ENCODE peak calls at places on chromosomes 6 and 20, in nine cellular contexts. M is type B pancreatic cell, N is Calu3, Z is heart right ventricle, T is stomach, W is kidney epithelial cell, X is cardiac muscle cell, J is GM12865, D is AG09309. R is an unnamed sample.

GRCh38 chr20:2237059-2237458 is 58.7 kb upstream of the TGM3 start:
- DNase-seq in D (peak; percentile 99), T (peak; percentile 43), Z (peak; percentile 14), X (peak; percentile 3), J (no peak), W (peak; percentile 90), M (no peak), N (peak; percentile 37), R (no peak)

GRCh38 chr6:78984225-78984950 is 93.7 kb downstream of the PHIP start:
- DNase-seq in W (no peak), X (peak; percentile 21), J (no peak), M (no peak), Z (no peak), T (no peak), N (no peak), D (no peak), R (no peak)

GRCh38 chr20:60010689-60011417 is 52.6 kb downstream of the CDH26 start:
- DNase-seq in M (no peak), D (no peak), T (no peak), J (no peak), X (no peak), W (no peak), N (no peak), Z (no peak), R (peak; percentile 57)

GRCh38 chr6:105452924-105453756 is 50.3 kb upstream of the PREP start:
- DNase-seq in X (no peak), J (peak; percentile 50), N (no peak), W (no peak), T (peak; percentile 35), D (no peak), Z (no peak), M (no peak), R (no peak)

GRCh38 chr6:13709698-13710551 is 1.7 kb downstream of the RANBP9 start:
- DNase-seq in Z (no peak), D (no peak), W (no peak), M (no peak), X (peak; percentile 13), T (no peak), J (peak; percentile 46), N (no peak), R (no peak)

GRCh38 chr20:21515300-21516179 is 1.7 kb upstream of the NKX2-2 start:
- DNase-seq in M (peak; percentile 66), Z (no peak), X (no peak), D (no peak), T (no peak), W (no peak), N (no peak), J (no peak), R (peak; percentile 70)

GRCh38 chr6:46736913-46737312 is 1.7 kb upstream of the PLA2G7 start:
- DNase-seq in M (no peak), D (no peak), W (no peak), X (no peak), J (no peak), Z (no peak), T (no peak), N (no peak), R (no peak)

GRCh38 chr6:33172307-33173227 is 19.7 kb downstream of the COL11A2 start:
- DNase-seq in J (peak; percentile 36), Z (no peak), X (no peak), T (no peak), N (peak; percentile 69), M (no peak), W (no peak), D (no peak), R (no peak)

GRCh38 chr6:37696841-37697735 is 595 bp downstream of the MDGA1 start:
- DNase-seq in Z (peak; percentile 34), W (no peak), J (peak; percentile 38), D (no peak), N (peak; percentile 42), X (peak; percentile 41), T (peak; percentile 30), M (no peak), R (peak; percentile 84)

GRCh38 chr20:63521602-63522001 is 1.0 kb downstream of the PPDPF start:
- DNase-seq in T (no peak), J (peak; percentile 13), Z (peak; percentile 22), X (no peak), W (no peak), N (no peak), D (no peak), M (peak; percentile 70), R (no peak)

GRCh38 chr6:169845426-169846285 is 94.2 kb downstream of the ERMARD start:
- DNase-seq in J (no peak), W (no peak), D (no peak), N (no peak), M (peak; percentile 50), X (no peak), T (peak; percentile 19), Z (no peak), R (peak; percentile 69)

GRCh38 chr6:106642476-106642875 is 13.1 kb downstream of the QRSL1 start:
- DNase-seq in Z (no peak), W (no peak), J (no peak), N (no peak), D (no peak), T (no peak), M (no peak), X (no peak), R (no peak)

GRCh38 chr20:58112017-58112781 is 116.3 kb downstream of the ANKRD60 start:
- DNase-seq in D (no peak), X (no peak), M (no peak), W (no peak), J (peak; percentile 26), N (peak; percentile 66), T (no peak), Z (no peak), R (peak; percentile 51)

DNA sequence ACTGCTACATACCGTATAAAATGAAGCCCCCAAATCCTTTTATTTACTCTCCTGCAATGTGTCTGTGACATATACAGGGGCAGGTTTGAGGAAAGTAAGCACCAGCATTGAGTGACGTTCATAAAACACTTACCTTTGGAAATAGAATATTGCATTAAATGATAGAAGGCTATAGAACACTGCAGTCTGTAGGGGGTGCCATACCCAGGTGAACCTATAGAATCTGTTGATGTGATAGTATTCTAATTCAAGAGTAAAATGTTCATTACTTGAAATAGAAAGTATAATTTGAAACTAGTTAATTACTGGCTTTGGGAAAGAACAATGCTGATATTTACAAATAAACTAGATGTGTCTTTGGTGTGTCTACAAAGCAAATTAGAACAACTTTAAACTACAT is 47.0 kb upstream of the PRL start:
- DNase-seq in J (no peak), Z (no peak), M (no peak), N (no peak), W (no peak), X (no peak), D (no peak), T (no peak), R (no peak)
- TF ChIP-seq CTCF in J (peak; percentile 17), Z (no peak), M (no peak), N (peak; percentile 24), W (no peak), X (no peak), D (no peak), T (no peak), R (peak; percentile 10)

DNA sequence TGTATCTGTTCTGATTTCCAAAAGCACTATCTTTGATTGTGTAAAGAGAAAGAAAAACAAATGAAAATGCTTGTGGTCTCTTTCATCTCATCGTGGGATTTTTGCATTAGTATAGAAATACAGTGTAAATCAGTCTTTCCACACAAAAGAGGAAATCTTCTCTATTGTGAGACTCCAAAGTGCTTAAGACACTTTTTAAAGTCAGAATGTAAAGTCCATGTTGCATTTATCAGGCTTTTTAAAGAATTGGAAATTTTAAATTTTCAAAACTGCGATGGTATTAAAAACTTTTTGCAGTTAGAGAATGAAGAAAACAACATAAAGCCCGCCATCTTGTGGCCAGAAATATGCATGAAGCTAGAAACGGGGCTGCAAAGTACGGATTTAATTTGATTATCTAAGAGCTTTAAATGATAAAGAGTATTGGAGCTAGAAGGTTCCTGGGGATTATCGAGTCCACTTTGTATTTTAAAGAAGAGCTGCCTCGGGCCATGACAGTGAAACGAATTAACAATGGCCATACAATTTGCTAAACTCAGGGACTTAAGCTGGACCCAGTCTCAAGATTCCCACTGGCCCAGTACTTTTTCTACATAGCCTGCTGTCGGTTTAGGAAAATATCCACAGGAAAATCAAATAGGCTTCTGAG is 339.6 kb downstream of the ARHGAP18 start:
- DNase-seq in X (peak; percentile 52), Z (no peak), D (peak; percentile 14), N (peak; percentile 41), W (no peak), M (no peak), T (peak; percentile 37), J (peak; percentile 34), R (no peak)
- TF ChIP-seq CTCF in X (peak; percentile 66), Z (peak; percentile 63), D (peak; percentile 68), N (peak; percentile 57), W (peak; percentile 54), M (peak; percentile 89), T (peak; percentile 43), J (peak; percentile 46), R (peak; percentile 81)

DNA sequence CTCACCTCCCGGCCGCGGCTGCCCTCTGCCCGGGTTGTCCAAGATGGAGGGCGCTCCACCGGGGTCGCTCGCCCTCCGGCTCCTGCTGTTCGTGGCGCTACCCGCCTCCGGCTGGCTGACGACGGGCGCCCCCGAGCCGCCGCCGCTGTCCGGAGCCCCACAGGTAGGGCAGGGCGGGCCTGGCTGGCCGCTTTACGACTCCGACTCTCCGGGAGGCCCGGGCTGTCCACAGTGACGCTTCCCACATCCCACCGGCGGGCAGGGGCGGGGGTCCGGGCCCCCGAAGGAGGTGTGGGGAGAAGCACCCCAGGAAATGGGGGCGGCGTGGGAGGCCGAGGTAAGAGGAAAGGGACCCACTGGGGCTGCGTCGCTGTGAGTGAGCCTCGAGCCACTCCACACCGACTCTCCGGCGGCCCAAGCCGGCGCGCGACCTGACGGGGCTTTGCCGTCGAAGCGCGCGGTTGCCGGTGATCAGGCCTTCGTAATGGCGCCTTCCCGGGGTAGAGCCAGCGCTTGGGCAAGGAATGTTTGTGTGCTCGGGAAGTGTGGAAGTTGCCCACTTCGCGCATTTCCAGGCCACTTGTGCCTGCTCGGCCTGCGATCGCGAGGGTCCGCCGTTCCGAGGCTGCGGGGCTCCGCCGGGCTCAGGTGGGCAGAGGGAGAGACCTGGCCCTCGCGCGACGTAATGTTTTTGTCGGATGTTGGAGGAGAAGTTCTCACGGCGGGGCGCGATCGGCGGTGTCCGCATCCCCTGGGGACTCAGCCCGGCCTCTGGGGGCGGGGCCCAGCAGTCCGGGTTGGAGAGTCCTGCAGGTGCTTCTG is at the start of gene GINM1:
- DNase-seq in N (peak; percentile 48), T (peak; percentile 63), M (no peak), Z (peak; percentile 59), D (no peak), X (peak; percentile 64), J (peak; percentile 81), W (no peak), R (peak; percentile 87)
- TF ChIP-seq CTCF in N (no peak), T (no peak), M (no peak), Z (no peak), D (no peak), X (no peak), J (no peak), W (no peak), R (no peak)

GRCh38 chr6:56961151-56961550 is 6.2 kb downstream of the BEND6 start:
- DNase-seq in X (no peak), J (peak; percentile 13), M (no peak), D (no peak), Z (no peak), N (no peak), T (no peak), W (no peak), R (no peak)
- TF ChIP-seq CTCF in X (no peak), J (no peak), M (no peak), D (no peak), Z (no peak), N (no peak), T (no peak), W (no peak), R (no peak)

DNA sequence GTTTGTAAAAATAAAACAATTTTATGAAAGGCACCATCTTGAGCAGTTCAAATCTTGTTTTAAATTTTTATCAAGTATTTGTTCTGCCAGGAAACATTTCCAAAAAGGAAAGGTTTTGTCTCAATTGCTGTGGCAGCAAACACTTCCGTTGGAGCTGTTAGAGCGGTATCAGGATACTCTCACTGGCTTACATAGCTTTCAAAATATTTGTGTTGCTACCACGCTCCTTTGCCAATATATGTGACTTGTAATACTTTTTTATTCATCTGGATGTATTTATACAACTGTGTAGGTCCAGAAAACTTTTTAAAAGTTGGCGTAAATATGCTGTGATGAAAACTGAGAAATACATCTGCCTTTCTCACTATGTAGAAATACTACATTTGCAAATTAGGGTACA is 37.8 kb upstream of the NHSL1 start:
- DNase-seq in N (no peak), J (no peak), W (no peak), M (no peak), T (no peak), Z (no peak), X (no peak), D (no peak), R (no peak)
- TF ChIP-seq CTCF in N (no peak), J (no peak), W (no peak), M (no peak), T (no peak), Z (no peak), X (no peak), D (no peak), R (no peak)